ENCODE peak calls at places on chromosomes 4 and X, in seven cellular contexts. W, G, E, D, O, C and P are unnamed samples.

GRCh38 chr4:108763226-108763593 is 357 bp upstream of the ETNPPL start:
- DNase-seq in W (no peak), G (no peak), E (no peak), D (no peak), O (no peak), C (no peak), P (no peak)

GRCh38 chr4:6918345-6918744 is 8.7 kb downstream of the TBC1D14 start:
- DNase-seq in W (no peak), G (no peak), E (peak), D (no peak), O (no peak), C (no peak), P (no peak)

GRCh38 chrX:56564921-56565861 is 1.8 kb downstream of the UBQLN2 start:
- DNase-seq in W (no peak), G (no peak), E (no peak), D (no peak), O (no peak), C (no peak), P (no peak)

GRCh38 chrX:14491689-14492088 is 37.6 kb upstream of the GLRA2 start:
- DNase-seq in W (no peak), G (no peak), E (no peak), D (no peak), O (no peak), C (no peak), P (no peak)

GRCh38 chr4:101367201-101367600 is 19.9 kb upstream of the PPP3CA start:
- DNase-seq in W (peak), G (no peak), E (no peak), D (no peak), O (no peak), C (no peak), P (no peak)

GRCh38 chr4:6021831-6022606 is 3.8 kb upstream of the C4orf50 start:
- DNase-seq in W (no peak), G (no peak), E (no peak), D (no peak), O (no peak), C (no peak), P (no peak)

GRCh38 chr4:156976147-156976546 is 4.5 kb upstream of the PDGFC start:
- DNase-seq in W (no peak), G (no peak), E (no peak), D (no peak), O (no peak), C (no peak), P (no peak)

GRCh38 chrX:146907391-146908240 is 93.1 kb upstream of the CXorf51A start:
- DNase-seq in W (no peak), G (no peak), E (no peak), D (no peak), O (no peak), C (no peak), P (no peak)

GRCh38 chrX:41863343-41864203 is 59.8 kb downstream of the CASK start:
- DNase-seq in W (no peak), G (no peak), E (no peak), D (no peak), O (no peak), C (no peak), P (no peak)

GRCh38 chrX:111581086-111581485 is 69.6 kb downstream of the SERTM2 start:
- DNase-seq in W (no peak), G (no peak), E (no peak), D (no peak), O (no peak), C (no peak), P (no peak)

GRCh38 chr4:81923140-81923539 is 450.7 kb downstream of the HNRNPD start:
- DNase-seq in W (no peak), G (no peak), E (no peak), D (no peak), O (no peak), C (no peak), P (no peak)